ENCODE peak calls at places on chromosomes 11 and 22, in four cellular contexts. K is WTC11, V is K562, D is HepG2. L is an unnamed sample.
A peak's percentile ranks its signal among the peaks of the same experiment; 100 is the strongest.

GRCh38 chr11:9677951-9678350 is 14.1 kb downstream of the SWAP70 start:
- DNase-seq in K (no peak), V (no peak), D (no peak), L (no peak)

GRCh38 chr22:25909988-25910387 is 168.0 kb downstream of the MYO18B start:
- DNase-seq in K (no peak), V (no peak), D (no peak), L (no peak)

GRCh38 chr11:86180415-86180814 is 64.1 kb upstream of the EED start:
- DNase-seq in K (no peak), V (no peak), D (no peak), L (no peak)

GRCh38 chr11:69699213-69699612 is 4.6 kb downstream of the FGF19 start:
- DNase-seq in K (no peak), V (no peak), D (no peak), L (no peak)

GRCh38 chr11:20937826-20938225 is 268.4 kb downstream of the NELL1 start:
- DNase-seq in K (no peak), V (no peak), D (no peak), L (no peak)

GRCh38 chr11:33663121-33663520 is 37.5 kb downstream of the C11orf91 start:
- DNase-seq in K (no peak), V (no peak), D (no peak), L (no peak)

GRCh38 chr22:37184380-37184755 is 3.7 kb downstream of the C1QTNF6 start:
- DNase-seq in K (no peak), V (no peak), D (no peak), L (no peak)

GRCh38 chr22:39155421-39155820 is 2.9 kb upstream of the CBX7 start:
- DNase-seq in K (no peak), V (no peak), D (no peak), L (no peak)

GRCh38 chr11:8207080-8208000 is 38.5 kb upstream of the RIC3 start:
- DNase-seq in K (no peak), V (no peak), D (no peak), L (no peak)

GRCh38 chr11:42536961-42537360 is 774.8 kb upstream of the API5 start:
- DNase-seq in K (no peak), V (no peak), D (no peak), L (no peak)
- TF ChIP-seq HMGXB4 in K (no peak), V (no peak), D (no peak), L (no peak)

GRCh38 chr11:100865443-100865842 is 178.4 kb downstream of the ARHGAP42 start:
- DNase-seq in K (no peak), V (no peak), D (no peak), L (no peak)
- TF ChIP-seq HMGXB4 in K (no peak), V (no peak), D (no peak), L (no peak)

GRCh38 chr11:27234043-27234668 is 128.9 kb downstream of the CCDC34 start:
- DNase-seq in K (no peak), V (no peak), D (peak; percentile 82), L (peak; percentile 82)
- TF ChIP-seq HMGXB4 in K (no peak), V (no peak), D (no peak), L (no peak)

GRCh38 chr11:72673943-72674828 is at the start of gene PDE2A:
- DNase-seq in K (no peak), V (no peak), D (no peak), L (no peak)

GRCh38 chr11:72673284-72673942 is 809 bp downstream of the PDE2A start:
- DNase-seq in K (peak; percentile 52), V (no peak), D (no peak), L (no peak)

GRCh38 chr11:72672839-72673238 is 1.4 kb downstream of the PDE2A start:
- DNase-seq in K (no peak), V (no peak), D (no peak), L (no peak)

GRCh38 chr11:72676874-72677341 is 2.7 kb upstream of the PDE2A start:
- DNase-seq in K (peak; percentile 94), V (peak; percentile 86), D (peak; percentile 15), L (peak; percentile 62)

GRCh38 chr11:72675221-72675620 is 999 bp upstream of the PDE2A start:
- DNase-seq in K (no peak), V (no peak), D (no peak), L (no peak)
- TF ChIP-seq HMGXB4 in K (no peak), V (no peak), D (no peak), L (no peak)

L was measured in A549.